ENCODE peak calls at places on chromosomes 12 and 14, in eight cellular contexts. G is upper lobe of left lung, A is HL-60, E is HCT116, P is prostate gland, I is HepG2, Q is breast epithelium, R is stomach. H is an unnamed sample.
A peak's percentile ranks its signal among the peaks of the same experiment; 100 is the strongest.

GRCh38 chr14:81400202-81400678 is at the start of gene STON2:
- DNase-seq in G (peak; percentile 42), A (no peak), E (peak; percentile 54), P (peak; percentile 44), I (no peak), Q (peak; percentile 59), R (no peak), H (no peak)

GRCh38 chr14:53341324-53341723 is 188.2 kb upstream of the DDHD1 start:
- DNase-seq in G (no peak), A (no peak), E (no peak), P (no peak), I (no peak), Q (no peak), R (no peak), H (no peak)

GRCh38 chr14:54919330-54919729 is 16.7 kb upstream of the GCH1 start:
- DNase-seq in G (no peak), A (no peak), E (no peak), P (no peak), I (no peak), Q (no peak), R (no peak), H (no peak)

GRCh38 chr12:132619301-132620112 is 931 bp downstream of the P2RX2 start:
- DNase-seq in G (no peak), A (no peak), E (no peak), P (no peak), I (no peak), Q (no peak), R (no peak), H (no peak)

GRCh38 chr12:68904351-68904982 is 28.5 kb downstream of the CPM start:
- DNase-seq in G (no peak), A (peak; percentile 23), E (no peak), P (no peak), I (no peak), Q (no peak), R (no peak), H (no peak)

GRCh38 chr14:55099741-55100140 is 29.3 kb upstream of the LGALS3 start:
- DNase-seq in G (peak; percentile 21), A (no peak), E (no peak), P (no peak), I (no peak), Q (no peak), R (no peak), H (no peak)

GRCh38 chr12:67394600-67394999 is 125.4 kb downstream of the CAND1 start:
- DNase-seq in G (peak; percentile 21), A (no peak), E (no peak), P (peak; percentile 85), I (no peak), Q (peak; percentile 84), R (no peak), H (no peak)

GRCh38 chr12:62466018-62466595 is 519 bp upstream of the MON2 start:
- DNase-seq in G (peak; percentile 48), A (no peak), E (no peak), P (peak; percentile 30), I (peak; percentile 6), Q (peak; percentile 33), R (peak; percentile 35), H (no peak)

GRCh38 chr12:9732966-9733461 is at the start of gene CLECL1:
- DNase-seq in G (no peak), A (no peak), E (no peak), P (no peak), I (no peak), Q (no peak), R (no peak), H (no peak)

GRCh38 chr14:105060751-105061427 is 4.3 kb downstream of the GPR132 start:
- DNase-seq in G (peak; percentile 71), A (peak; percentile 43), E (no peak), P (no peak), I (no peak), Q (no peak), R (peak; percentile 38), H (no peak)

GRCh38 chr14:104390221-104390931 is 189.2 kb upstream of the C14orf180 start:
- DNase-seq in G (no peak), A (no peak), E (no peak), P (no peak), I (no peak), Q (peak; percentile 4), R (no peak), H (no peak)

GRCh38 chr12:108768591-108769500 is 37.5 kb upstream of the CORO1C start:
- DNase-seq in G (peak; percentile 62), A (peak; percentile 50), E (peak; percentile 63), P (no peak), I (peak; percentile 33), Q (no peak), R (peak; percentile 65), H (peak; percentile 17)

GRCh38 chr12:56193025-56193578 is 3.8 kb upstream of the SMARCC2 start:
- DNase-seq in G (peak; percentile 67), A (no peak), E (peak; percentile 80), P (peak; percentile 85), I (peak; percentile 84), Q (peak; percentile 72), R (peak; percentile 85), H (peak; percentile 58)

GRCh38 chr12:57823131-57823907 is 4.8 kb upstream of the AVIL start:
- DNase-seq in G (no peak), A (no peak), E (no peak), P (no peak), I (no peak), Q (no peak), R (no peak), H (no peak)
- TF ChIP-seq POLR2AphosphoS5 in G (no peak), A (no peak), E (no peak), P (no peak), I (no peak), Q (no peak), R (no peak), H (no peak)

GRCh38 chr12:130922584-130922983 is 31.1 kb upstream of the ADGRD1 start:
- DNase-seq in G (no peak), A (no peak), E (no peak), P (no peak), I (no peak), Q (no peak), R (no peak), H (no peak)

GRCh38 chr12:130917607-130918006 is 36.1 kb upstream of the ADGRD1 start:
- DNase-seq in G (no peak), A (no peak), E (no peak), P (no peak), I (no peak), Q (no peak), R (no peak), H (no peak)

GRCh38 chr12:130920119-130920703 is 33.5 kb upstream of the ADGRD1 start:
- DNase-seq in G (no peak), A (no peak), E (no peak), P (no peak), I (peak; percentile 74), Q (no peak), R (no peak), H (no peak)

GRCh38 chr12:130919115-130919514 is 34.6 kb upstream of the ADGRD1 start:
- DNase-seq in G (no peak), A (no peak), E (no peak), P (no peak), I (no peak), Q (no peak), R (no peak), H (no peak)

DNA sequence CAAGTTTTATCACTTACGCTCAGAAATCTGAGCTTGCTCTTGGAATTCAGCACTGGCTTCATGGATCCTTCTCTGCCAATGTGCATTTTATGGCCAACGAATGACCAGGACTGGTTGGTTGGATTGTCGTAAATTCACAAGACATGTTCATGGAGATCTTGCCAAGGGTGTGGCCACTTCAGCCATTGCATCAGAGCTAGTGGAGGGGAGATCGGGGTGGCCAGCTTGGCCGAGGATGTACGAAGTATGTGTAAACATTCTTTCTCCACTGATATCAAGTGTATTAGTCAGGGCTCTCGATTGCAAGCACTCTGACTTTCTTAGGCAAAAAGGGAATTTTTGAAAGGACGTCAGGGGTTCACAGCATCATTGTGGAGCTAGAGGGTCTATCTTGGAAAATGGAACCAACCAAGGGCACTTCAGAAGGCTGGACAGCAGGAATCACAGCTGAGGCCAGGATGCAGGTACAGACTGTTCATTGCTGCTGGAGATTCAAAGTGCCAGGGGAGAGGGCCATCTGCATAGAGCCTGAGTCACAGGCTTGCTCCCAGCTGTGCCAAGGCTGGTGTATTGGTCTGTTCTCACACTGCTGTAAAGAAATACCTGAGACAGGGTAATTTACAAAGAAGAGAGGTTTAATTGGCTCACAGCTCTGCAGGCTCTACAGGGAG is 32.9 kb upstream of the ADGRD1 start:
- DNase-seq in G (peak; percentile 88), A (no peak), E (no peak), P (no peak), I (no peak), Q (no peak), R (peak; percentile 33), H (no peak)
- TF ChIP-seq POLR2AphosphoS5 in G (peak; percentile 55), A (no peak), E (no peak), P (no peak), I (no peak), Q (peak; percentile 92), R (peak; percentile 45), H (no peak)

GRCh38 chr12:89765959-89766824 is 57.6 kb upstream of the ATP2B1 start:
- DNase-seq in G (no peak), A (no peak), E (no peak), P (no peak), I (no peak), Q (no peak), R (no peak), H (no peak)

GRCh38 chr12:89760783-89761182 is 52.1 kb upstream of the ATP2B1 start:
- DNase-seq in G (no peak), A (no peak), E (no peak), P (no peak), I (no peak), Q (no peak), R (no peak), H (no peak)

GRCh38 chr12:89756638-89757321 is 48.1 kb upstream of the ATP2B1 start:
- DNase-seq in G (no peak), A (peak; percentile 98), E (peak; percentile 89), P (no peak), I (peak; percentile 54), Q (no peak), R (no peak), H (peak; percentile 97)

GRCh38 chr12:89762498-89763170 is 54.0 kb upstream of the ATP2B1 start:
- DNase-seq in G (no peak), A (peak; percentile 25), E (no peak), P (no peak), I (no peak), Q (no peak), R (no peak), H (peak; percentile 51)
- TF ChIP-seq POLR2AphosphoS5 in G (no peak), A (no peak), E (no peak), P (no peak), I (no peak), Q (no peak), R (no peak), H (no peak)

DNA sequence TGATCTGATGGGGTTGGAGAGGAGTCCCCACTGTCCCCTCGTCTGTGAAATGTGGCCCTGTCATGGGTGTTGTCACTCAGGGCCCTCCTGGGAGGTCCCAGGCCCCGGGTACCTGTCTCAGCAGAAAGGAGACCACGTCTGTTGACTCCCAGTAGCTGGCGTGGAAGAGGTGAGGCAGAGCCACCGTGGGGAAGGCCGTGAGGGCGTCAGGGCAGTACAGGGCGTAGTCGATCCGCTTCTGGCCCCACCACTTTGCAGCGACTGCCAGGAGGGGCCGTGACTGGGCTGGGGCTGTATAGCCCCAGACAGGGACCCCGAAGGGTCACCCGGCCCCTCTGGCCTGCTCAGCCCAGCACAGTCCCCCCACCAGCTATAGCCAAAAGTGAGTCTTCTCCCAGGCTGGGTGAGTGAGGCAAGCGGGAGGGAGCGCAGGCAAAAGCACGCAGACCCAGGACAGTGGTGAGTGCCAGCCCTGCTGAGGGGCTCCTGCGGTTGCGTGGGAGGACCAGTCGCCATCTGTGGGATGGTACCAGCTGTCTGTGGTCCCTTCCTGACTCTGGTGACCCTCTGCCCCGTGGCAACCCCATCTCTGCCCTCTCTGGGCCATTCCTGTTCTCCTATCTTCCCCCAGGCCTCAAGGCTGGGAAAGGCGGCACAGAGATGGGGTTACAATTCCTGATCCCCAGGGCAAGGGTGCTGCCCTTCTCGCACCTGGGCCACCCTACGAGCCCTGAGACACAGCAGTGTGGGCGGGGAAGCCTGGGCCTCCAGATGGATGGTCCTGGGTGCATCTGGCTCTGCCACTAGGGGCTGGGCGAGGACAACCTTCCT is 8.3 kb downstream of the ARL6IP4 start:
- DNase-seq in G (no peak), A (no peak), E (no peak), P (no peak), I (no peak), Q (no peak), R (no peak), H (no peak)
- TF ChIP-seq POLR2AphosphoS5 in G (no peak), A (no peak), E (no peak), P (no peak), I (no peak), Q (no peak), R (no peak), H (no peak)

H was measured in GM12878.